ENCODE peak calls at places on chromosomes 5 and 9, in four cellular contexts. I is memory B cell; G is effector CD4-positive, alpha-beta T cell; Y is mucosa of gallbladder. M is an unnamed sample.

GRCh38 chr5:76804266-76804665 is 14.6 kb upstream of the F2RL1 start:
- DNase-seq in G (no peak), I (no peak), Y (no peak), M (no peak)

GRCh38 chr9:121902483-121903135 is 190.5 kb downstream of the TTLL11 start:
- DNase-seq in Y (peak; percentile 45), I (no peak), G (no peak), M (no peak)

GRCh38 chr5:170427672-170428236 is 38.6 kb upstream of the KCNMB1 start:
- DNase-seq in Y (no peak), I (no peak), G (no peak), M (no peak)

GRCh38 chr9:99253772-99254431 is 31.8 kb downstream of the SEC61B start:
- DNase-seq in Y (no peak), G (peak; percentile 5), I (peak; percentile 43), M (no peak)

GRCh38 chr5:64506567-64507321 is 929 bp downstream of the RGS7BP start:
- DNase-seq in Y (peak; percentile 29), G (no peak), I (no peak), M (peak; percentile 10)

GRCh38 chr9:98922721-98923435 is 20.8 kb upstream of the COL15A1 start:
- DNase-seq in I (no peak), Y (no peak), G (no peak), M (no peak)

GRCh38 chr5:73763300-73764032 is 137.5 kb downstream of the ARHGEF28 start:
- DNase-seq in I (no peak), G (no peak), Y (peak; percentile 40), M (no peak)

GRCh38 chr5:78589928-78590327 is 58.6 kb downstream of the LHFPL2 start:
- DNase-seq in I (no peak), Y (no peak), G (no peak), M (no peak)

GRCh38 chr5:126234563-126235195 is 188.5 kb upstream of the GRAMD2B start:
- DNase-seq in G (no peak), Y (no peak), I (no peak), M (peak; percentile 58)

GRCh38 chr5:1800470-1801060 is 642 bp upstream of the NDUFS6 start:
- DNase-seq in G (peak; percentile 47), I (peak; percentile 25), Y (peak; percentile 14), M (peak; percentile 39)

GRCh38 chr9:101578378-101578777 is 16.4 kb downstream of the PPP3R2 start:
- DNase-seq in I (no peak), G (no peak), Y (no peak), M (no peak)

GRCh38 chr5:101915559-101915958 is 380.5 kb downstream of the SLCO4C1 start:
- DNase-seq in G (no peak), I (no peak), Y (no peak), M (no peak)

GRCh38 chr5:5705010-5705409 is 282.5 kb downstream of the ICE1 start:
- DNase-seq in G (no peak), I (no peak), Y (no peak), M (no peak)

GRCh38 chr9:15244001-15244441 is 63.0 kb downstream of the TTC39B start:
- DNase-seq in Y (no peak), I (no peak), G (no peak), M (no peak)

GRCh38 chr5:128537306-128537998 is 593 bp downstream of the FBN2 start:
- DNase-seq in Y (no peak), G (no peak), I (no peak), M (no peak)

GRCh38 chr5:132000677-132001453 is 10.6 kb downstream of the ACSL6 start:
- DNase-seq in I (no peak), G (peak; percentile 37), Y (no peak), M (no peak)

GRCh38 chr9:615756-616155 is 225.7 kb upstream of the DMRT1 start:
- DNase-seq in I (no peak), Y (no peak), G (no peak), M (no peak)

GRCh38 chr5:173790836-173791546 is 97.2 kb upstream of the CPEB4 start:
- DNase-seq in Y (no peak), G (no peak), I (no peak), M (no peak)

GRCh38 chr5:34736445-34737119 is 80.5 kb downstream of the RAI14 start:
- DNase-seq in Y (no peak), G (no peak), I (no peak), M (peak; percentile 38)

GRCh38 chr5:110630350-110630749 is 96.1 kb downstream of the TMEM232 start:
- DNase-seq in I (no peak), G (no peak), Y (no peak), M (no peak)

GRCh38 chr5:69019665-69020064 is 74.1 kb upstream of the SLC30A5 start:
- DNase-seq in Y (no peak), I (no peak), G (no peak), M (no peak)

GRCh38 chr5:55920784-55921183 is 69.6 kb downstream of the IL31RA start:
- DNase-seq in G (no peak), I (no peak), Y (no peak), M (no peak)

GRCh38 chr9:134606951-134607733 is 34.5 kb upstream of the COL5A1 start:
- DNase-seq in Y (no peak), I (no peak), G (no peak), M (no peak)

GRCh38 chr9:134136117-134136996 is 475 bp downstream of the WDR5 start:
- DNase-seq in G (no peak), Y (no peak), I (peak; percentile 40), M (peak; percentile 50)

GRCh38 chr9:123637940-123638634 is 282.1 kb downstream of the CRB2 start:
- DNase-seq in Y (no peak), I (no peak), G (no peak), M (no peak)

GRCh38 chr5:24850911-24851310 is 206.1 kb upstream of the CDH10 start:
- DNase-seq in G (no peak), Y (no peak), I (no peak), M (no peak)

GRCh38 chr9:77927265-77927664 is 104.3 kb downstream of the GNAQ start:
- DNase-seq in G (no peak), I (no peak), Y (no peak), M (no peak)

M was measured in HuH-7.